ENCODE peak calls at places on chromosomes 12 and 14, in six cellular contexts. One of them, this sample, is unnamed.

GRCh38 chr14:77761205-77761931 is 412 bp upstream of the SNW1 start:
- DNase-seq in spleen: no peak
- DNase-seq in ovary: peak
- DNase-seq in RWPE1: peak
- DNase-seq in pancreas: no peak
- DNase-seq in lung: peak
- DNase-seq in this sample: no peak

GRCh38 chr12:26031318-26031717 is 72.8 kb downstream of the RASSF8 start:
- DNase-seq in pancreas: no peak
- DNase-seq in ovary: no peak
- DNase-seq in lung: no peak
- DNase-seq in RWPE1: no peak
- DNase-seq in spleen: no peak
- DNase-seq in this sample: no peak

GRCh38 chr14:60485600-60486251 is at the start of gene C14orf39:
- DNase-seq in RWPE1: no peak
- DNase-seq in lung: no peak
- DNase-seq in ovary: no peak
- DNase-seq in pancreas: peak
- DNase-seq in spleen: no peak
- DNase-seq in this sample: no peak

GRCh38 chr12:93086288-93086727 is 157.2 kb upstream of the EEA1 start:
- DNase-seq in pancreas: no peak
- DNase-seq in spleen: no peak
- DNase-seq in ovary: no peak
- DNase-seq in lung: no peak
- DNase-seq in RWPE1: no peak
- DNase-seq in this sample: no peak

GRCh38 chr14:31263485-31264133 is 56.0 kb upstream of the HECTD1 start:
- DNase-seq in pancreas: no peak
- DNase-seq in spleen: no peak
- DNase-seq in ovary: peak
- DNase-seq in RWPE1: peak
- DNase-seq in lung: peak
- DNase-seq in this sample: peak

GRCh38 chr12:50642035-50642451 is 121.9 kb upstream of the ATF1 start:
- DNase-seq in pancreas: no peak
- DNase-seq in ovary: no peak
- DNase-seq in spleen: no peak
- DNase-seq in RWPE1: peak
- DNase-seq in lung: no peak
- DNase-seq in this sample: no peak

GRCh38 chr12:56387152-56387551 is 24.5 kb upstream of the APOF start:
- DNase-seq in spleen: no peak
- DNase-seq in pancreas: no peak
- DNase-seq in ovary: no peak
- DNase-seq in RWPE1: no peak
- DNase-seq in lung: no peak
- DNase-seq in this sample: no peak

GRCh38 chr14:75978249-75978731 is 3.5 kb downstream of the TGFB3 start:
- DNase-seq in ovary: no peak
- DNase-seq in pancreas: no peak
- DNase-seq in lung: no peak
- DNase-seq in RWPE1: no peak
- DNase-seq in spleen: peak
- DNase-seq in this sample: peak

GRCh38 chr12:82874935-82875334 is 188.2 kb downstream of the TMTC2 start:
- DNase-seq in lung: no peak
- DNase-seq in spleen: no peak
- DNase-seq in ovary: no peak
- DNase-seq in RWPE1: no peak
- DNase-seq in pancreas: no peak
- DNase-seq in this sample: no peak

DNA sequence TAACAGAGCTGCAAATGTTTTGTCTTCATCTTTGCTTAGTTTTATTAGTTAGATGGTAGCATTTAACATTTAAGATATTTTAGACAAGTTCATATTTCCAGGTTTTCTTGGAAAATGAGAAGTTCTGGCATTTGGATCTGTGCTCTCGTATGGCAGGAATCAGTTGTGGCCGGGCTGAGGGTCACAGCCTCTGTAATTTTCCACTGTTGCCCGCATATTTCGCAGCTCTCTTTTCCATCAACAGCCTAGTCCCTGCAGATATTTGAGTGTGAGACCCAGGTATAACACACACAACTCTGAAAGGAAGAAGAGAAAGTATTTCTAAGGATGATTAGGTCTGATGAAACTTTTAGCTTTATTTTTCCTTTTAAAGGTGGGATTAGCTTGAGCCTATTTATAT is 158.7 kb downstream of the C12orf50 start:
- DNase-seq in spleen: no peak
- DNase-seq in ovary: no peak
- DNase-seq in lung: no peak
- DNase-seq in RWPE1: no peak
- DNase-seq in pancreas: no peak
- DNase-seq in this sample: no peak
- H3K27ac ChIP-seq in spleen: no peak
- H3K27ac ChIP-seq in ovary: no peak
- H3K27ac ChIP-seq in lung: no peak
- H3K27ac ChIP-seq in RWPE1: no peak
- H3K27ac ChIP-seq in pancreas: no peak
- H3K27ac ChIP-seq in this sample: no peak

DNA sequence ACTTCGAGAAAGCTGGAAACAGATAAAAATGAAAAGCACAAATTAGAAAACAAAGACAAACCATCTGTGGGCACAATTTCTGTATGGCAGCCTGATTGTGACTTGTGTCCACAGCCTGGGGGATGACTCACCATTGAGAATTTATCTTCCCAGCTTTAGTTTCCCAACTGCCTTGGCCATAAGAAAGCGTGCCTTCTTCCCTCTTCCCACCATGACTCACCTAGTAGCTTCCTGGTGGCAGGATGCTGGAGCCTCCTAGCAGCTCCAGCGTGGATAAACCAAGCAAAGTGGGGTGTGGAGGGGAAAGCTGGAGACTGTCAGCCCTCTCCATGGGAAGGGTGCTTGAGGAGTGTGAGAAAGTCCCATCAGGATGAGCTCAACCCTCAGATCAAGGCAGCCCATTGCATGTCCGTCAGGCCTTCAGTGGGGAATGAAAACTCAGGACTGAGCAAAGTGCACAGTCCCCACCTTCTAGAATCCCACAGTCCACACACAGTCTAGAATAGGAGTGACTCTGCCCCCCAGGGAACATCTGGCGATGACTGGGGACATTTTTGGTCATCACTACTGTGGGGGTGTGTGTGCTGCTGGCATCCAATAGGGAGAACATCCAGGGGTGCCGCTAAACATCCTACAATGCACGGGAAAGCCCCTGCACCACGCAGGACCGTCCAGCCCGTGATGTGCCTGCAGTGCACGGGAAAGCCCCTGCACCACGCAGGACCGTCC is 22.4 kb upstream of the SERPINA6 start:
- DNase-seq in RWPE1: peak
- DNase-seq in pancreas: no peak
- DNase-seq in spleen: no peak
- DNase-seq in ovary: no peak
- DNase-seq in lung: no peak
- DNase-seq in this sample: peak
- H3K27ac ChIP-seq in RWPE1: peak
- H3K27ac ChIP-seq in pancreas: no peak
- H3K27ac ChIP-seq in spleen: no peak
- H3K27ac ChIP-seq in ovary: no peak
- H3K27ac ChIP-seq in lung: no peak
- H3K27ac ChIP-seq in this sample: no peak

GRCh38 chr12:53063708-53064612 is 14.1 kb downstream of the TNS2 start:
- DNase-seq in ovary: peak
- DNase-seq in lung: peak
- DNase-seq in pancreas: peak
- DNase-seq in RWPE1: no peak
- DNase-seq in spleen: peak
- DNase-seq in this sample: no peak

GRCh38 chr12:53062977-53063707 is 13.3 kb downstream of the TNS2 start:
- DNase-seq in pancreas: peak
- DNase-seq in ovary: peak
- DNase-seq in lung: no peak
- DNase-seq in spleen: peak
- DNase-seq in RWPE1: no peak
- DNase-seq in this sample: no peak

GRCh38 chr12:53061404-53062010 is 11.6 kb downstream of the TNS2 start:
- DNase-seq in pancreas: peak
- DNase-seq in lung: peak
- DNase-seq in spleen: peak
- DNase-seq in RWPE1: no peak
- DNase-seq in ovary: peak
- DNase-seq in this sample: peak

GRCh38 chr12:53060721-53061276 is 10.9 kb downstream of the TNS2 start:
- DNase-seq in pancreas: peak
- DNase-seq in ovary: peak
- DNase-seq in RWPE1: no peak
- DNase-seq in spleen: peak
- DNase-seq in lung: peak
- DNase-seq in this sample: no peak

DNA sequence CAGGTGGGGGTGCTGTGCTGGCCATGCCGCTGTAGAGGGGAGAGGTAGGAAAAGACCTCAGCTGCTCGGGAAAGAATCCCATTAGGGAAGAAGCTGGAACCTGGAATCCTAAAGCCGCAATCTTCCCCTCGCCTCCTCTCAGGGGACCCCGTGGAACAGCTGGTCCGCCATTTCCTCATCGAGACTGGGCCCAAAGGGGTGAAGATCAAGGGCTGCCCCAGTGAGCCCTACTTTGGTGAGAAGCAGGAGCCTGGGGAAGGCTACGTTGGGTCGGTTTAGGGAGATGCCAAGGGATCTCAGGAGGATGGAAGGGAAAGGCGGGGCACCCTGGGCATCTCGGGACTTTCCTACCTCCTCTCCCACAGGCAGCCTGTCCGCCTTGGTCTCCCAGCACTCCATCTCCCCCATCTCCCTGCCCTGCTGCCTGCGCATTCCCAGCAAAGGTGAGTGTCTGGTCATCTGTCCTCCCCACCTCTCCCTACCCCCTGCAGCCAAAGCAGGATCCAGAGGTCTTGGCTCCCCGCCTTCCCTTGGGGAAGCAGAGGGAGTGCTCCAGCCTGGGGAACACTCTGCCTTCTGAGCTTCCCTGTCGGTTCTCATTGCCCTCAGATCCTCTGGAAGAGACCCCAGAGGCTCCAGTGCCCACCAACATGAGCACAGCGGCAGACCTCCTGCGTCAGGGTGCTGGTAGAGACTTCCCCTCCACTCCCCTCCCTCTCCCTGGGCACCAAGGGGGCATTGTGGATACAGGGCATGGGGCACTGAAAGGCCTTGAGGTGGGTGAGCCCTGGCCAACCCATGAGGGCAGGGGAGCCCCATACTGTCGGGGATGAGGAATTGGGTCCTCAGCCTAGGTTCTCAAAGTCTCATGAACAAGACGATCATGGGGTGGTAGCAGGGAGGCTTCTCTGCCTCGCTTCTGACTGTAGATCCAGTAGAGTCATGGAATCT is 12.4 kb downstream of the TNS2 start:
- DNase-seq in ovary: peak
- DNase-seq in lung: no peak
- DNase-seq in spleen: peak
- DNase-seq in RWPE1: no peak
- DNase-seq in pancreas: peak
- DNase-seq in this sample: no peak
- H3K27ac ChIP-seq in ovary: peak
- H3K27ac ChIP-seq in lung: no peak
- H3K27ac ChIP-seq in spleen: peak
- H3K27ac ChIP-seq in RWPE1: peak
- H3K27ac ChIP-seq in pancreas: no peak
- H3K27ac ChIP-seq in this sample: no peak

DNA sequence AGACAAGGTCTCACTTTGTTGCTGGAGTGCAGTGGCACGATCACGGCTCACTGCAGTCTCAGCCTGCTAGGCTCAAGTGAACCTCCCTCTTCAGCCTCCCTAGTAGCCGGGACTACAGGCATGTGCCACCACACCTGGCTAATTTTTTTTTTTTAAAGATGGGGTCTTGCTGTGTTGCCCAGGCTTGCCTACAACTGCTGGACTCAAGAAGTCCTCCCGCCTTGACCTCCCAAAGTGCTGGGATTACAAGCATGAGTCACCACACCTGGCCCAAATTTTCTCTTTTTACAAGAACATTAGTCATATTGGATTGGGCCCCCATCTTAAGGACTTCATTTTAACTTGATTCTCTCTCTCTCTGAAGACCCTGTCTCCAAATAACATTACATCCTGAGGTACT is 7.0 kb upstream of the HECTD4 start:
- DNase-seq in lung: no peak
- DNase-seq in RWPE1: no peak
- DNase-seq in spleen: no peak
- DNase-seq in ovary: no peak
- DNase-seq in pancreas: no peak
- DNase-seq in this sample: no peak
- H3K27ac ChIP-seq in lung: no peak
- H3K27ac ChIP-seq in RWPE1: no peak
- H3K27ac ChIP-seq in spleen: no peak
- H3K27ac ChIP-seq in ovary: no peak
- H3K27ac ChIP-seq in pancreas: no peak
- H3K27ac ChIP-seq in this sample: no peak

GRCh38 chr14:88563845-88564244 is 1.0 kb downstream of the ZC3H14 start:
- DNase-seq in lung: no peak
- DNase-seq in ovary: no peak
- DNase-seq in pancreas: no peak
- DNase-seq in spleen: no peak
- DNase-seq in RWPE1: no peak
- DNase-seq in this sample: no peak
- H3K27ac ChIP-seq in lung: no peak
- H3K27ac ChIP-seq in ovary: no peak
- H3K27ac ChIP-seq in pancreas: no peak
- H3K27ac ChIP-seq in spleen: peak
- H3K27ac ChIP-seq in RWPE1: no peak
- H3K27ac ChIP-seq in this sample: no peak

GRCh38 chr14:74568896-74569295 is 43.1 kb downstream of the LTBP2 start:
- DNase-seq in spleen: peak
- DNase-seq in pancreas: no peak
- DNase-seq in ovary: peak
- DNase-seq in RWPE1: no peak
- DNase-seq in lung: no peak
- DNase-seq in this sample: no peak

GRCh38 chr14:74568380-74568649 is 43.7 kb downstream of the LTBP2 start:
- DNase-seq in ovary: no peak
- DNase-seq in RWPE1: no peak
- DNase-seq in spleen: no peak
- DNase-seq in pancreas: no peak
- DNase-seq in lung: no peak
- DNase-seq in this sample: no peak

GRCh38 chr14:74567646-74568379 is 44.2 kb downstream of the LTBP2 start:
- DNase-seq in RWPE1: no peak
- DNase-seq in lung: no peak
- DNase-seq in ovary: no peak
- DNase-seq in spleen: peak
- DNase-seq in pancreas: no peak
- DNase-seq in this sample: no peak

GRCh38 chr14:74567219-74567618 is 44.8 kb downstream of the LTBP2 start:
- DNase-seq in spleen: peak
- DNase-seq in ovary: no peak
- DNase-seq in lung: no peak
- DNase-seq in RWPE1: no peak
- DNase-seq in pancreas: no peak
- DNase-seq in this sample: no peak

GRCh38 chr14:74566174-74567125 is 45.6 kb downstream of the LTBP2 start:
- DNase-seq in spleen: peak
- DNase-seq in RWPE1: peak
- DNase-seq in lung: no peak
- DNase-seq in ovary: no peak
- DNase-seq in pancreas: no peak
- DNase-seq in this sample: no peak
- H3K27ac ChIP-seq in spleen: peak
- H3K27ac ChIP-seq in RWPE1: peak
- H3K27ac ChIP-seq in lung: no peak
- H3K27ac ChIP-seq in ovary: no peak
- H3K27ac ChIP-seq in pancreas: no peak
- H3K27ac ChIP-seq in this sample: no peak

This sample was measured in small intestine.